ENCODE peak calls at places on chromosomes 6 and 20, in nine cellular contexts. D is HCT116, X is OCI-LY7, R is GM23248, K is hepatocyte, L is neural progenitor cell, M is GM23338, Z is SK-N-SH, F is PC-3. T is an unnamed sample.

GRCh38 chr6:82118150-82118562 is 129.4 kb downstream of the IBTK start:
- DNase-seq in D (no peak), X (no peak), R (peak; percentile 1), K (no peak), L (no peak), M (no peak), Z (no peak), F (no peak), T (no peak)

GRCh38 chr20:56788671-56789610 is 159.8 kb downstream of the TFAP2C start:
- DNase-seq in D (no peak), X (no peak), R (peak; percentile 45), K (no peak), L (no peak), M (peak; percentile 32), Z (no peak), F (peak; percentile 77), T (no peak)

GRCh38 chr6:158758464-158758863 is 60.7 kb downstream of the EZR start:
- DNase-seq in D (no peak), X (no peak), R (no peak), K (peak; percentile 68), L (peak; percentile 63), M (peak; percentile 72), Z (peak; percentile 89), F (no peak), T (no peak)

GRCh38 chr6:167706313-167707109 is 120.2 kb upstream of the AFDN start:
- DNase-seq in D (no peak), X (no peak), R (no peak), K (no peak), L (no peak), M (no peak), Z (no peak), F (no peak), T (peak; percentile 57)

GRCh38 chr6:84150680-84151079 is 76.8 kb downstream of the CEP162 start:
- DNase-seq in D (no peak), X (no peak), R (peak; percentile 88), K (no peak), L (no peak), M (no peak), Z (no peak), F (no peak), T (no peak)

GRCh38 chr20:40176442-40176841 is 512.6 kb downstream of the MAFB start:
- DNase-seq in D (no peak), X (no peak), R (no peak), K (no peak), L (no peak), M (no peak), Z (no peak), F (no peak), T (no peak)

GRCh38 chr6:160667854-160668481 is 3.9 kb upstream of the LPA start:
- DNase-seq in D (peak; percentile 35), X (peak; percentile 50), R (no peak), K (peak; percentile 50), L (peak; percentile 52), M (peak; percentile 63), Z (peak; percentile 26), F (peak; percentile 57), T (peak; percentile 14)

GRCh38 chr6:72283571-72283970 is 338.3 kb upstream of the KCNQ5 start:
- DNase-seq in D (no peak), X (no peak), R (no peak), K (no peak), L (no peak), M (no peak), Z (no peak), F (no peak), T (no peak)

GRCh38 chr20:58017237-58017969 is 211.1 kb downstream of the ANKRD60 start:
- DNase-seq in D (peak; percentile 89), X (no peak), R (peak; percentile 96), K (no peak), L (no peak), M (no peak), Z (no peak), F (peak; percentile 98), T (no peak)

GRCh38 chr6:21626756-21627155 is 33.2 kb downstream of the SOX4 start:
- DNase-seq in D (no peak), X (no peak), R (no peak), K (no peak), L (no peak), M (no peak), Z (no peak), F (no peak), T (no peak)

GRCh38 chr20:50901301-50901700 is 29.9 kb downstream of the ADNP start:
- DNase-seq in D (no peak), X (no peak), R (no peak), K (no peak), L (no peak), M (no peak), Z (no peak), F (no peak), T (no peak)
- H3K36me3 ChIP-seq in D (peaks cover 52% of the 10 kb centered on the region), X (peaks cover 100% of the 10 kb centered on the region), R (peaks cover 55% of the 10 kb centered on the region), K (no peaks in the 10 kb centered on the region), L (peaks cover 36% of the 10 kb centered on the region), M (peaks cover 37% of the 10 kb centered on the region), Z (peaks cover 74% of the 10 kb centered on the region), F (peaks cover 64% of the 10 kb centered on the region), T (peaks cover 21% of the 10 kb centered on the region)

GRCh38 chr6:26048590-26048989 is 38.6 kb upstream of the HFE start:
- DNase-seq in D (no peak), X (no peak), R (no peak), K (no peak), L (no peak), M (no peak), Z (no peak), F (no peak), T (no peak)

GRCh38 chr6:26045046-26045938 is 41.9 kb upstream of the HFE start:
- DNase-seq in D (no peak), X (peak; percentile 97), R (peak; percentile 94), K (no peak), L (no peak), M (no peak), Z (peak; percentile 77), F (peak; percentile 98), T (peak; percentile 94)

GRCh38 chr6:26044140-26045045 is 42.8 kb upstream of the HFE start:
- DNase-seq in D (no peak), X (peak; percentile 71), R (peak; percentile 68), K (no peak), L (no peak), M (no peak), Z (no peak), F (no peak), T (peak; percentile 64)

GRCh38 chr6:26043389-26044139 is 43.7 kb upstream of the HFE start:
- DNase-seq in D (no peak), X (peak; percentile 98), R (peak; percentile 96), K (no peak), L (no peak), M (peak; percentile 57), Z (peak; percentile 78), F (peak; percentile 99), T (peak; percentile 95)

DNA sequence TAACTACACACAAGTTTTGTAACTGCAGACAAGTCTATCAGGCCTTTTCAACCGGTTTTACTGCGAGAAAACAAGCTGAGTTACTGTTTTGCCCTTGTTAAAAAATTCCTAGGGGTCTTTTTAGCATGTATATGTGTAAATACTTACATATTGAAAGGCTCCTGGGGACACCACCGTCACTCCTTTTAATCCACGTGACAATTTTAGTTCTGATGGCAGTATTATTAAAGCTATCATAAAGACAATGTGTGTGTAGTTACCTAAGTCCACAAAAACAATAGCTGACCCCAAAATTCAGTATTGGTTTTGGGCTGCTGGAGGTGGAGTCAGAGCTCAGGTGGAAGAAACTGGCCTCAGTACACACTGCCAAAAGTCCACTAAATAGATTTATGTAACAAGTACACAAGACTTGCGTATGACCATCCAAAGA is 41.3 kb upstream of the HFE start:
- DNase-seq in D (no peak), X (peak; percentile 84), R (no peak), K (no peak), L (no peak), M (no peak), Z (no peak), F (peak; percentile 67), T (peak; percentile 76)
- TF ChIP-seq EZH2phosphoT487 in D (no peak), X (no peak), R (no peak), K (no peak), L (no peak), M (no peak), Z (no peak), F (no peak), T (no peak)

GRCh38 chr6:142342986-142343385 is 41.2 kb downstream of the ADGRG6 start:
- DNase-seq in D (no peak), X (no peak), R (no peak), K (no peak), L (no peak), M (no peak), Z (no peak), F (peak; percentile 63), T (no peak)
- H3K36me3 ChIP-seq in D (no peaks in the 10 kb centered on the region), X (no peaks in the 10 kb centered on the region), R (no peaks in the 10 kb centered on the region), K (no peaks in the 10 kb centered on the region), L (no peaks in the 10 kb centered on the region), M (no peaks in the 10 kb centered on the region), Z (no peaks in the 10 kb centered on the region), F (peaks cover 16% of the 10 kb centered on the region), T (no peaks in the 10 kb centered on the region)

GRCh38 chr6:23176883-23177282 is 607.5 kb downstream of the HDGFL1 start:
- DNase-seq in D (no peak), X (no peak), R (peak; percentile 1), K (peak; percentile 55), L (no peak), M (peak; percentile 16), Z (no peak), F (no peak), T (no peak)
- TF ChIP-seq EZH2phosphoT487 in D (no peak), X (no peak), R (no peak), K (no peak), L (no peak), M (no peak), Z (no peak), F (no peak), T (no peak)

DNA sequence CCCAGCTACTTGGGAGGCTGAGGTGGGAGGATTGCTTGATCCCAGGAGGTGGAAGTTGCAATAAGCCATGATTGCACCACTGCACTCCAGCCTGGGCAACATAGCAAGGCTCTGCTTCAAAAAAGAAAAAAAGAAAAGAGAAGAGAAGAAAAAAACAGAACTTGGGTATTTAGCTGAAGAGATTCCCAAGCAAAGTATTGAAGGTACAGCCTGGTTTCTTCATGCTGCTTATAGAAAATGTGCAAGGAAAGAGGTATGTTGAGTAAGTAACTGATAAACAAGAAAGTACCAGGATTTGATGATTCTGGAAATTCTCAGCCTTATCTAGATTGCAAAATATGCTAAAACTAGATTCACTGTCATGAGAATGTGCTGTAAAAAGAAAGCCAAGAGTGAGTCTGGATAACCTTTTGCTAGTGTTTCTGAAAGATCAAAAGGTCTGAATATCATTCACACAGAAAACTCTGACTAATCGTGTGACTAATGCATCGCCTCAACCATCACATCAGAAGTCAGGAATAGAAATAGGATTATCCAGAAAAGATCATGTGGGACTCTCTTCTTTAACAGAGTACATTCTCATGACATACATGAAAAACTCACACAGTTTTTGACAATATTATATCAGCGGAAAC is 32.4 kb upstream of the NOP56 start:
- DNase-seq in D (peak; percentile 22), X (no peak), R (peak; percentile 19), K (no peak), L (no peak), M (no peak), Z (no peak), F (peak; percentile 48), T (no peak)
- H3K36me3 ChIP-seq in D (no peaks in the 10 kb centered on the region), X (no peaks in the 10 kb centered on the region), R (no peaks in the 10 kb centered on the region), K (no peaks in the 10 kb centered on the region), L (no peaks in the 10 kb centered on the region), M (no peaks in the 10 kb centered on the region), Z (no peaks in the 10 kb centered on the region), F (no peaks in the 10 kb centered on the region), T (no peaks in the 10 kb centered on the region)

GRCh38 chr6:40417031-40417430 is 170.1 kb downstream of the LRFN2 start:
- DNase-seq in D (no peak), X (no peak), R (no peak), K (no peak), L (no peak), M (no peak), Z (no peak), F (no peak), T (no peak)
- TF ChIP-seq EZH2phosphoT487 in D (no peak), X (no peak), R (no peak), K (no peak), L (no peak), M (no peak), Z (no peak), F (no peak), T (no peak)

T was measured in MM.1S.